ENCODE peak calls at places on chromosomes 13 and 19, in five cellular contexts. H is kidney epithelial cell, Y is upper lobe of left lung, K is cardiac muscle cell, C is spleen. P is an unnamed sample.

GRCh38 chr13:112143046-112143752 is 76.2 kb downstream of the SOX1 start:
- DNase-seq in C (no peak), K (no peak), Y (no peak), H (no peak), P (no peak)

GRCh38 chr13:39968646-39969475 is 313.4 kb downstream of the COG6 start:
- DNase-seq in K (no peak), C (no peak), H (no peak), Y (no peak), P (no peak)

GRCh38 chr13:32852568-32852967 is 163.7 kb upstream of the KL start:
- DNase-seq in H (no peak), K (no peak), Y (no peak), C (no peak), P (no peak)

GRCh38 chr19:42074513-42075363 is 1.2 kb upstream of the ZNF574 start:
- DNase-seq in C (peak; percentile 83), Y (no peak), H (no peak), K (no peak), P (peak; percentile 44)

GRCh38 chr13:35346494-35346893 is 130.0 kb downstream of the MAB21L1 start:
- DNase-seq in H (no peak), C (no peak), Y (no peak), K (no peak), P (no peak)

GRCh38 chr13:80814541-80814940 is 473.6 kb upstream of the SPRY2 start:
- DNase-seq in K (no peak), Y (no peak), H (no peak), C (no peak), P (no peak)

GRCh38 chr13:110442946-110443632 is 118.4 kb downstream of the RAB20 start:
- DNase-seq in C (no peak), H (no peak), Y (no peak), K (no peak), P (no peak)

GRCh38 chr13:112096959-112097358 is 30.0 kb downstream of the SOX1 start:
- DNase-seq in Y (no peak), H (no peak), K (no peak), C (no peak), P (no peak)

GRCh38 chr13:113616991-113617749 is 32.6 kb downstream of the TFDP1 start:
- DNase-seq in H (peak; percentile 79), C (no peak), K (peak; percentile 76), Y (peak; percentile 54), P (no peak)

GRCh38 chr19:57067440-57067839 is 52.3 kb upstream of the USP29 start:
- DNase-seq in H (no peak), Y (no peak), C (no peak), K (no peak), P (no peak)

GRCh38 chr13:23899555-23899954 is 2.3 kb upstream of the C1QTNF9B start:
- DNase-seq in H (no peak), K (peak; percentile 40), C (no peak), Y (no peak), P (no peak)

GRCh38 chr19:2289714-2290435 is 7.9 kb upstream of the PEAK3 start:
- DNase-seq in H (no peak), Y (peak; percentile 70), C (peak; percentile 94), K (no peak), P (peak; percentile 84)

GRCh38 chr13:43786766-43787517 is at the start of gene ENOX1:
- DNase-seq in Y (peak; percentile 23), C (peak; percentile 77), H (no peak), K (peak; percentile 86), P (peak; percentile 70)
- TF ChIP-seq CTCF in Y (no peak), C (no peak), H (peak; percentile 10), K (peak; percentile 29), P (peak; percentile 20)

DNA sequence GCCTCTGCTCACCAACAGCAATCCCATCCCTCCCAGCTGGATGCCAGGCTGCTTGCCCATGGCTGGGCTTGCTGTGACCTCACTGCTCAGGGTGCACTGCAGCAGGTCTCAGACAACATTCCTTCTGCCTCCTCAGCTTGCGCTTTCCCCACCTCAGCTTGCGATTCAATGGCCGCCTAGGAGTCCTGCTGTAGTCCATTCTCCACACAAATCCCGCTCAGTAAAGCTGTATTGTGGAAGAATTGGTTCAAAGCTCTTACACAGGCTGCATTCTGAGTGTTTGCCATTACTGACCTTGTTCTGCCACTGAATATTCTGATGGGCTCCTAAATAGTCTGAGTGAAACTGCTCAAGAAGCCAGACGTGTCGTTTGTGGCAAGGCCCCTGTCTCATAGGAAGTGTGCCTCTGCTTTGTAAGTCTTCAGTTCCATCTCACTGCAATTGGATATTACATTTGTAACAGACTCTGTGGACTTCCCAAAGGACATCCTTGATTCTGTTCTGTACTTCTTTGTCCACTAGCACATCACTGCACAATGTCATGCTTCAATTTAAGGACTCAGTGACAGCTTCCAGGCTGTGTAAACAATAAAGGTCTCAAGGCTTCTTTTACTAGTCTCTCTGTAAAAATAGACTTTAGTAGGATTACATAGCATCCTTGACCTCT is 49.8 kb downstream of the KATNAL1 start:
- DNase-seq in C (no peak), H (peak; percentile 12), Y (no peak), K (peak; percentile 75), P (no peak)
- H3K4me3 ChIP-seq in C (no peak overlapping the region), H (no peak overlapping the region), Y (no peak overlapping the region), K (no peak overlapping the region), P (no peak overlapping the region)

DNA sequence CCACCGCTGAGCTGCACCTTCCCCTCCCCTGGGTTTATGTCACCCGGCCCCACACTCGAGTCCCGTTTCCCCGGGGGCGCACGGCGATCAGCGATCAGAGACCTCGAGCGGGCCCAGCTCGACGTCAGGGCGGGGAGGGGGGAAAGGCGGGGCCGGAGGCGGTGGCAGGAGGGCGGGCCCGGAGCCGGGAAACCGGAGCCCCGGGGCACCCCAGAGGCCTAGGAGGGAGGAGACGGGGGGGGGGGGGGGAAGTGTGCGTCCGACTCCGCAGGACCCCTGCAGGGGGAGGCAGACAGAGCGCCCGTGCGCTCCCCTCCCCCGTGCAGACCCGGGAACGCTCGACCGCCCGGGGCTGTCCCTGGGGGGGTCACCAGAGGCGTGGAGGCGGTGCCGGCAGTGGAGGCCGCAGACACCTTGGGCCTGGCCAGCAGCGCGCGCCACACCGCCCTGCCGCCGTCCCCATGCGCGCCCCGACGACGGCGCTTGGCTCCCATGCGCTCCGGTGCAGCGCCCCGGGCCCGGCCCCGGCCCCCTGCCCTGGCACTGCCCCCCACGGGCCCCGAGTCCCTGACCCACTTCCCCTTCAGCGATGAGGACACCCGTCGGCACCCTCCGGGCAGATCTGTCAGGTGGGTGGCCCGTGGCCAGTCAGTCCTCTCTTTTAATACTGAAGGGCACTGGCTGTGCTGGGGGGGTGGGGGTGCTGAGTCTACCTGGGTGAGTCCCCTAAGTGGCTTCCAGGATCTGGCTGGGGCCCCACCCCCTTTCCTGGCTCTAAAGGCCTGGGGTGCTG is 11.8 kb downstream of the PDE4A start:
- DNase-seq in C (peak; percentile 92), Y (peak; percentile 79), K (peak; percentile 55), H (no peak), P (peak; percentile 80)
- H3K27me3 ChIP-seq in C (peaks cover 22% of the 10 kb centered on the region), Y (no peaks in the 10 kb centered on the region), K (peaks cover 58% of the 10 kb centered on the region), H (peaks cover 13% of the 10 kb centered on the region), P (no peaks in the 10 kb centered on the region)

GRCh38 chr13:101115762-101116161 is 300.5 kb downstream of the NALCN start:
- DNase-seq in K (no peak), Y (no peak), H (no peak), C (no peak), P (no peak)
- TF ChIP-seq CTCF in K (no peak), Y (no peak), H (peak; percentile 15), C (no peak), P (peak; percentile 14)

DNA sequence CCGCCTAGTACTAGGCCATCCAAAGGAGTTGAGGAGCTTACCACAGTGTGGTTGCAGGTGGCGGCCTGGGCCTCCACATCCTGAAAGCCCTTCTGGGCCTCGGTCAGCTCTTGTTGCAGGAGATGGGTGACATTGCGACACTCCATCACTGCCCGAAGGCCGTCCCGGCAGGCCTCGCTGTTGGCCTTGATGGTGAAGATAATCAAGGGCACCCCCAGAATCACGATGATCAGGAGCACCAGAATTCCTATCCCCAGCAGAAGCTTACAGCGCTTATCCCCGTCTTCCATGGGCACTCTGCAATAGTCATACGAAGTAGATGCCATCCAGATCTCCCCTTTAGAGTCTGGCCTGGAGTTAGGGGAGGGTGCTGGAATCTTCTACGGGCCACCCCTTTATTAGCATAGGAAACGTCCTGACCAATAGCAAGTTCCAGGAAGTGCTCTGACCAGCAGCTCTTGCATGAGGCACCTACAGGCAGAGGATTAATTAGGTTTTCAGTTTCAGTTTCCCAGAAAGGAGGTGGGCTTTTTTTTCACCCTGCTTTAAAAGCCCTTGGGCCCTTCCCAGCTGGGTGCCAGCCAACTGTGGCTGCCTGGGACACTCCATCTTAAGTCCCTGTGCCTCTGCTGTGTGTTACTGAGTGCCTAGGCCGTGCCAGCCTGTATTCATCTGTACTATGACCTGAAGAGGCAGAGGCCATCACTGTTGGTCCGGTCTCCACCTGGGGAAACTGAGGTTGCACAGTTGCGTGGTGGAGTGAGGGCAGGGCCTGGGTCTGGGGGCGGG is at the start of gene BST2:
- DNase-seq in C (peak; percentile 86), H (peak; percentile 56), K (peak; percentile 71), Y (peak; percentile 78), P (peak; percentile 76)
- H3K4me3 ChIP-seq in C (peak within 1 kb of the TSS; percentile 74), H (no peak within 1 kb of the TSS), K (peak within 1 kb of the TSS; percentile 27), Y (peak within 1 kb of the TSS; percentile 12), P (peak within 1 kb of the TSS; percentile 98)

P was measured in GM06990.